ENCODE peak calls at places on chromosomes 2 and 18, in five cellular contexts. I is neuronal stem cell, Z is IMR-90, Y is mesenchymal stem cell, B is trophoblast cell. Q is an unnamed sample.

GRCh38 chr2:173571021-173571821 is 216.5 kb downstream of the CDCA7 start:
- DNase-seq in I (peak; percentile 8), Z (peak; percentile 39), Y (peak; percentile 33), B (no peak), Q (no peak)

GRCh38 chr2:233700028-233700635 is 7.4 kb downstream of the UGT1A6 start:
- DNase-seq in I (peak; percentile 70), Z (peak; percentile 69), Y (peak; percentile 78), B (peak; percentile 46), Q (no peak)

GRCh38 chr2:15905986-15906491 is 34.3 kb upstream of the MYCN start:
- DNase-seq in I (no peak), Z (no peak), Y (no peak), B (peak; percentile 67), Q (no peak)

GRCh38 chr2:121689356-121689755 is 40.1 kb upstream of the CLASP1 start:
- DNase-seq in I (no peak), Z (peak; percentile 69), Y (peak; percentile 90), B (no peak), Q (no peak)

GRCh38 chr2:181165199-181165868 is 184.9 kb downstream of the UBE2E3 start:
- DNase-seq in I (no peak), Z (no peak), Y (no peak), B (no peak), Q (no peak)

GRCh38 chr2:105671156-105671555 is 73.6 kb upstream of the NCK2 start:
- DNase-seq in I (no peak), Z (peak; percentile 24), Y (no peak), B (no peak), Q (peak; percentile 29)

GRCh38 chr2:68901199-68901515 is 30.0 kb upstream of the BMP10 start:
- DNase-seq in I (no peak), Z (peak; percentile 42), Y (peak; percentile 63), B (no peak), Q (no peak)

GRCh38 chr2:15842771-15843666 is 97.3 kb upstream of the MYCN start:
- DNase-seq in I (no peak), Z (no peak), Y (no peak), B (no peak), Q (no peak)

GRCh38 chr2:109128048-109128465 is 948 bp upstream of the SH3RF3 start:
- DNase-seq in I (peak; percentile 81), Z (peak; percentile 91), Y (peak; percentile 93), B (peak; percentile 52), Q (peak; percentile 90)

GRCh38 chr2:214376631-214377624 is 33.9 kb upstream of the VWC2L start:
- DNase-seq in I (no peak), Z (peak; percentile 20), Y (peak; percentile 38), B (no peak), Q (no peak)

GRCh38 chr18:5506174-5506573 is 37.6 kb downstream of the EPB41L3 start:
- DNase-seq in I (no peak), Z (no peak), Y (no peak), B (no peak), Q (no peak)

GRCh38 chr2:236010920-236011685 is 157.1 kb downstream of the GBX2 start:
- DNase-seq in I (no peak), Z (no peak), Y (peak; percentile 9), B (peak; percentile 66), Q (no peak)

GRCh38 chr2:140892429-140892828 is 1238.4 kb downstream of the LRP1B start:
- DNase-seq in I (no peak), Z (peak; percentile 68), Y (peak; percentile 24), B (no peak), Q (no peak)

GRCh38 chr2:238119756-238120462 is 18.6 kb upstream of the KLHL30 start:
- DNase-seq in I (no peak), Z (no peak), Y (no peak), B (no peak), Q (no peak)

GRCh38 chr2:127528487-127528886 is 2.2 kb upstream of the IWS1 start:
- DNase-seq in I (no peak), Z (no peak), Y (no peak), B (peak; percentile 48), Q (no peak)

GRCh38 chr2:226478121-226478809 is 321.4 kb downstream of the IRS1 start:
- DNase-seq in I (peak; percentile 33), Z (peak; percentile 96), Y (peak; percentile 90), B (peak; percentile 58), Q (no peak)

GRCh38 chr18:48594725-48595124 is 55.9 kb downstream of the CTIF start:
- DNase-seq in I (no peak), Z (no peak), Y (no peak), B (peak; percentile 50), Q (no peak)

GRCh38 chr2:129768485-129769258 is 210.8 kb upstream of the RAB6C start:
- DNase-seq in I (no peak), Z (no peak), Y (no peak), B (no peak), Q (no peak)

GRCh38 chr2:95759481-95760246 is 167.9 kb downstream of the TRIM43 start:
- DNase-seq in I (no peak), Z (no peak), Y (no peak), B (no peak), Q (no peak)

GRCh38 chr2:34547340-34547739 is 948.2 kb upstream of the FAM98A start:
- DNase-seq in I (no peak), Z (no peak), Y (no peak), B (no peak), Q (no peak)

GRCh38 chr2:217723078-217723477 is 279.7 kb downstream of the TNS1 start:
- DNase-seq in I (no peak), Z (peak; percentile 72), Y (peak; percentile 19), B (no peak), Q (no peak)

GRCh38 chr2:88442061-88442460 is 10.4 kb downstream of the FOXI3 start:
- DNase-seq in I (no peak), Z (no peak), Y (no peak), B (peak; percentile 80), Q (no peak)

GRCh38 chr2:233853353-233853752 is 982 bp downstream of the HJURP start:
- DNase-seq in I (no peak), Z (no peak), Y (no peak), B (no peak), Q (no peak)

GRCh38 chr2:220188031-220188430 is 560.6 kb downstream of the SLC4A3 start:
- DNase-seq in I (no peak), Z (peak; percentile 43), Y (peak; percentile 6), B (no peak), Q (no peak)

GRCh38 chr2:134669731-134670669 is 48.8 kb downstream of the TMEM163 start:
- DNase-seq in I (no peak), Z (no peak), Y (no peak), B (no peak), Q (no peak)

GRCh38 chr2:128378231-128379020 is 59.8 kb upstream of the HS6ST1 start:
- DNase-seq in I (no peak), Z (no peak), Y (no peak), B (no peak), Q (no peak)

GRCh38 chr18:11387880-11388279 is 221.5 kb upstream of the SLC35G4 start:
- DNase-seq in I (no peak), Z (peak; percentile 47), Y (peak; percentile 61), B (no peak), Q (no peak)
- H3K36me3 ChIP-seq in I (no peaks in the 10 kb centered on the region), Z (no peaks in the 10 kb centered on the region), Y (no peaks in the 10 kb centered on the region), B (no peaks in the 10 kb centered on the region), Q (no peaks in the 10 kb centered on the region)

DNA sequence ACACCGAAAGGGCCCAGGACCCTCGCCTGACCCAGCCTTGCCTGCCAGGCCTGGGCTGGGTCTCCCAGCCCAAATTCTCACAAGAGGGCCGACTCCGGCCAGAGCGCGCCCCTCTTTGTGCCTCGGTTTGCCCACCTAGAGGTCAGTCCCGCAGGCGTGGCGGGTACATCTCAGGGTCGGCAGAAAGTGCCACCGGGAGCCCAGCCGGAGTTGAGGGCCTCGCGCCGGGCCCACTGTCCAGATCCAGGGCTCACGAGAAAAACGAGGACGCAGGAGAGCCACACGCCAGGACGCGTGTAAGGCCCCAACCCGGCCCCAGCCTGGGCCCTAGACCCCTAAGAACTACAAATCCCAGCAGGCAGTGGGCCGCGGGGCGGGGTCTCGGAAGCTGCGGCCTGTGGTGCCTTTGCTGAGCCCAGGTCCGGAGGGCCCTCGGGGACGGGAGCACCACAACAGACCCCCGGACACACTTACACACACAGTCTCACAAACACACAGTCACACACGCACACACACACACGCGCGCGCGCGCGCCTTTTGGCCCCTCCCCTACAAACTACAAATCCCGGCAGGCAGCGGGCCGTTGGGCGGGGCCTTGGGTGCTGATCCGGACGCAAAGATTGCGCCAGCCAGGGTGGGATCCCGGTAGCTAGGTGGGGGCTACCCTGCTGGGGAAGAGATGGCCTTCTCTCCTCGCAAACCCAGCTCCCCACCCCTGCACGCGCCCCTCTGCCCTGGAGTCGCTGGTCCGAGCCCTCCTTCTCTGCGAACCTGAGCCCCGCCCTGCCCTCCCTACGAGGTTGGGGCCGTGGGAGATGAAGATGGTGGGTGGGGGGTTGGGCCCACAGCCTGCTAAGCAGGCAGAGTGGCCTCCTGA is at the start of gene SH2D6:
- DNase-seq in I (peak; percentile 73), Z (peak; percentile 68), Y (peak; percentile 87), B (peak; percentile 85), Q (peak; percentile 93)
- H4K91ac ChIP-seq in I (peak within 1 kb of the TSS; percentile 67), Z (peak within 1 kb of the TSS; percentile 99), Y (peak within 1 kb of the TSS; percentile 83), B (peak within 1 kb of the TSS; percentile 90), Q (peak within 1 kb of the TSS; percentile 92)

GRCh38 chr2:62199392-62200125 is 3.6 kb downstream of the B3GNT2 start:
- DNase-seq in I (no peak), Z (peak; percentile 65), Y (peak; percentile 41), B (no peak), Q (no peak)

GRCh38 chr2:62197609-62198236 is 1.8 kb downstream of the B3GNT2 start:
- DNase-seq in I (peak; percentile 66), Z (no peak), Y (peak; percentile 21), B (no peak), Q (no peak)

GRCh38 chr2:62197017-62197586 is 1.2 kb downstream of the B3GNT2 start:
- DNase-seq in I (peak; percentile 9), Z (no peak), Y (no peak), B (no peak), Q (no peak)

GRCh38 chr2:62196278-62196901 is 475 bp downstream of the B3GNT2 start:
- DNase-seq in I (peak; percentile 48), Z (no peak), Y (peak; percentile 44), B (peak; percentile 30), Q (no peak)

DNA sequence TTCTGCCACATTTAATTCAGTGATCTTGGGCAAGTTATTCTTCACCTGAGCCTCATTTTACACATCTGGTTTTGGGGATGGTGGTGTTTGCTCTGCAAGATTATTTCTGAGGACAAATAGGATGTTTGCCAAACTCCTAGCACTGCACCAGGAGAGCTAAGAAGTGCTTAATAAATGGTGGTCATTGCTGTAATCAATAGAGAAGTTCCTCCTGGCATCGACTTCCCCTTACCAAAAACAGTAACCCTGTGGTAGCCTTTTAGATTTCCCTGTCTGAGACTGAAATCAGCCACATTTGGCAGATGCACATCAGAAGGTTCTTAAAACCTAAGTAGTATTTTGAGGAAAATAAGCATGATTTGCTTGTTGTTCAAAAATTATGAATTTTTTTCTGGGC is 2.3 kb downstream of the B3GNT2 start:
- DNase-seq in I (no peak), Z (no peak), Y (no peak), B (no peak), Q (no peak)
- H3K36me3 ChIP-seq in I (no peaks in the 10 kb centered on the region), Z (no peaks in the 10 kb centered on the region), Y (no peaks in the 10 kb centered on the region), B (no peaks in the 10 kb centered on the region), Q (no peaks in the 10 kb centered on the region)

GRCh38 chr2:1620081-1620480 is 124.2 kb downstream of the PXDN start:
- DNase-seq in I (no peak), Z (no peak), Y (no peak), B (no peak), Q (no peak)

GRCh38 chr2:1622521-1623200 is 121.7 kb downstream of the PXDN start:
- DNase-seq in I (no peak), Z (no peak), Y (no peak), B (no peak), Q (no peak)

GRCh38 chr2:1618974-1619373 is 125.3 kb downstream of the PXDN start:
- DNase-seq in I (no peak), Z (no peak), Y (no peak), B (no peak), Q (no peak)

GRCh38 chr2:1621501-1621900 is 122.8 kb downstream of the PXDN start:
- DNase-seq in I (no peak), Z (no peak), Y (no peak), B (no peak), Q (no peak)

GRCh38 chr2:1621041-1621440 is 123.3 kb downstream of the PXDN start:
- DNase-seq in I (no peak), Z (no peak), Y (no peak), B (no peak), Q (no peak)
- H4K91ac ChIP-seq in I (no peak overlapping the region), Z (no peak overlapping the region), Y (no peak overlapping the region), B (no peak overlapping the region), Q (no peak overlapping the region)

Q was measured in H1.